ENCODE peak calls at places on chromosomes 11 and 22, in five cellular contexts. J is fibroblast of mammary gland, K is coronary artery, G is cardiac muscle cell, P is kidney epithelial cell. N is an unnamed sample.

GRCh38 chr22:38871360-38872171 is 450 bp downstream of the CBX6 start:
- DNase-seq in J (no peak), K (peak; percentile 75), G (peak; percentile 25), P (no peak), N (no peak)

GRCh38 chr11:45722144-45722543 is 56.7 kb upstream of the CHST1 start:
- DNase-seq in J (no peak), K (no peak), G (no peak), P (no peak), N (no peak)

GRCh38 chr22:30186048-30186447 is 60.5 kb downstream of the LIF start:
- DNase-seq in J (no peak), K (no peak), G (no peak), P (no peak), N (no peak)

GRCh38 chr11:12693485-12694181 is 19.4 kb downstream of the TEAD1 start:
- DNase-seq in J (peak; percentile 99), K (peak; percentile 75), G (peak; percentile 96), P (peak; percentile 96), N (peak; percentile 98)

GRCh38 chr22:41395531-41396240 is 13.9 kb downstream of the TEF start:
- DNase-seq in J (no peak), K (no peak), G (no peak), P (no peak), N (no peak)

GRCh38 chr11:101863361-101863760 is 51.4 kb upstream of the CEP126 start:
- DNase-seq in J (peak; percentile 59), K (no peak), G (peak; percentile 56), P (peak; percentile 56), N (no peak)

GRCh38 chr11:46718155-46719019 is 626 bp upstream of the F2 start:
- DNase-seq in J (no peak), K (no peak), G (peak; percentile 33), P (no peak), N (no peak)

GRCh38 chr22:21936151-21936778 is 16.4 kb downstream of the PPM1F start:
- DNase-seq in J (peak; percentile 7), K (no peak), G (no peak), P (no peak), N (no peak)

GRCh38 chr11:74755395-74755995 is 6.8 kb downstream of the RNF169 start:
- DNase-seq in J (peak; percentile 27), K (no peak), G (no peak), P (no peak), N (no peak)

GRCh38 chr22:25172153-25172552 is 27.5 kb upstream of the CRYBB3 start:
- DNase-seq in J (no peak), K (no peak), G (peak; percentile 12), P (no peak), N (no peak)

GRCh38 chr11:79062814-79063762 is 377.7 kb downstream of the TENM4 start:
- DNase-seq in J (peak; percentile 49), K (no peak), G (peak; percentile 61), P (no peak), N (no peak)

GRCh38 chr22:22930571-22931556 is 43.2 kb downstream of the IGLL5 start:
- DNase-seq in J (no peak), K (no peak), G (no peak), P (no peak), N (no peak)

GRCh38 chr22:35404176-35404575 is 4.2 kb downstream of the MCM5 start:
- DNase-seq in J (no peak), K (no peak), G (no peak), P (no peak), N (no peak)

GRCh38 chr22:44668190-44668885 is 33.7 kb upstream of the PRR5 start:
- DNase-seq in J (no peak), K (no peak), G (peak; percentile 24), P (no peak), N (no peak)

GRCh38 chr11:125956371-125956770 is 10.5 kb downstream of the VSIG10L2 start:
- DNase-seq in J (peak; percentile 83), K (peak; percentile 80), G (peak; percentile 73), P (no peak), N (no peak)

GRCh38 chr11:41175304-41175972 is 284.0 kb downstream of the LRRC4C start:
- DNase-seq in J (no peak), K (no peak), G (no peak), P (no peak), N (no peak)
- TF ChIP-seq CTCF in J (no peak), K (no peak), G (no peak), P (no peak), N (no peak)

GRCh38 chr22:37413546-37413945 is 13.7 kb downstream of the ELFN2 start:
- DNase-seq in J (no peak), K (no peak), G (no peak), P (no peak), N (no peak)

GRCh38 chr22:37416389-37416788 is 10.9 kb downstream of the ELFN2 start:
- DNase-seq in J (no peak), K (no peak), G (no peak), P (no peak), N (no peak)

GRCh38 chr22:37415210-37415609 is 12.1 kb downstream of the ELFN2 start:
- DNase-seq in J (no peak), K (no peak), G (no peak), P (no peak), N (no peak)

GRCh38 chr22:37412445-37413250 is 14.6 kb downstream of the ELFN2 start:
- DNase-seq in J (no peak), K (no peak), G (no peak), P (no peak), N (no peak)

GRCh38 chr22:37414288-37414687 is 13.0 kb downstream of the ELFN2 start:
- DNase-seq in J (no peak), K (no peak), G (no peak), P (no peak), N (no peak)
- H3K4me3 ChIP-seq in J (no peak overlapping the region), K (no peak overlapping the region), G (no peak overlapping the region), P (no peak overlapping the region), N (no peak overlapping the region)

GRCh38 chr11:118997627-118998387 is at the start of gene CENATAC:
- DNase-seq in J (peak; percentile 83), K (peak; percentile 95), G (peak; percentile 87), P (peak; percentile 54), N (peak; percentile 52)
- TF ChIP-seq CTCF in J (no peak), K (no peak), G (no peak), P (no peak), N (no peak)

GRCh38 chr11:3051435-3052108 is 5.7 kb downstream of the CARS1 start:
- DNase-seq in J (no peak), K (no peak), G (no peak), P (no peak), N (no peak)
- H3K4me3 ChIP-seq in J (no peak overlapping the region), K (no peak overlapping the region), G (no peak overlapping the region), P (no peak overlapping the region), N (no peak overlapping the region)

GRCh38 chr22:37647928-37648327 is 8.5 kb downstream of the SH3BP1 start:
- DNase-seq in J (no peak), K (no peak), G (no peak), P (no peak), N (no peak)

GRCh38 chr22:37643225-37643847 is 3.9 kb downstream of the SH3BP1 start:
- DNase-seq in J (peak; percentile 65), K (no peak), G (peak; percentile 77), P (no peak), N (peak; percentile 56)

GRCh38 chr22:37650463-37651136 is 7.9 kb upstream of the PDXP start:
- DNase-seq in J (no peak), K (no peak), G (no peak), P (no peak), N (no peak)

GRCh38 chr22:37641251-37641949 is 1.9 kb downstream of the SH3BP1 start:
- DNase-seq in J (no peak), K (no peak), G (no peak), P (no peak), N (no peak)

GRCh38 chr22:37647317-37647716 is 7.8 kb downstream of the SH3BP1 start:
- DNase-seq in J (no peak), K (no peak), G (no peak), P (no peak), N (no peak)
- TF ChIP-seq CTCF in J (no peak), K (no peak), G (no peak), P (no peak), N (no peak)

GRCh38 chr11:93038521-93038920 is 69.1 kb downstream of the MTNR1B start:
- DNase-seq in J (no peak), K (no peak), G (no peak), P (no peak), N (no peak)
- H3K4me3 ChIP-seq in J (no peak overlapping the region), K (no peak overlapping the region), G (no peak overlapping the region), P (no peak overlapping the region), N (no peak overlapping the region)